ENCODE peak calls at places on chromosomes 5 and 9, in five cellular contexts. One of them, this sample, is unnamed.

GRCh38 chr9:134624119-134624826 is 17.3 kb upstream of the COL5A1 start:
- DNase-seq in prostate gland: no peak
- DNase-seq in dorsolateral prefrontal cortex: no peak
- DNase-seq in IMR-90: no peak
- DNase-seq in suprapubic skin: peak
- DNase-seq in this sample: peak

GRCh38 chr9:93826905-93827544 is 128.1 kb downstream of the BARX1 start:
- DNase-seq in prostate gland: no peak
- DNase-seq in dorsolateral prefrontal cortex: no peak
- DNase-seq in IMR-90: no peak
- DNase-seq in suprapubic skin: peak
- DNase-seq in this sample: peak

GRCh38 chr5:62593331-62593730 is 14.7 kb downstream of the LRRC70 start:
- DNase-seq in prostate gland: no peak
- DNase-seq in dorsolateral prefrontal cortex: no peak
- DNase-seq in IMR-90: peak
- DNase-seq in suprapubic skin: no peak
- DNase-seq in this sample: no peak

GRCh38 chr9:76198336-76198735 is 195.9 kb downstream of the RFK start:
- DNase-seq in prostate gland: no peak
- DNase-seq in dorsolateral prefrontal cortex: no peak
- DNase-seq in IMR-90: peak
- DNase-seq in suprapubic skin: no peak
- DNase-seq in this sample: no peak

GRCh38 chr9:114500583-114501292 is 4.5 kb downstream of the WHRN start:
- DNase-seq in prostate gland: no peak
- DNase-seq in dorsolateral prefrontal cortex: no peak
- DNase-seq in IMR-90: no peak
- DNase-seq in suprapubic skin: no peak
- DNase-seq in this sample: no peak

GRCh38 chr5:20610650-20611049 is 622.6 kb upstream of the CDH18 start:
- DNase-seq in prostate gland: no peak
- DNase-seq in dorsolateral prefrontal cortex: no peak
- DNase-seq in IMR-90: no peak
- DNase-seq in suprapubic skin: no peak
- DNase-seq in this sample: no peak

GRCh38 chr9:37769306-37769705 is 15.6 kb downstream of the EXOSC3 start:
- DNase-seq in prostate gland: no peak
- DNase-seq in dorsolateral prefrontal cortex: no peak
- DNase-seq in IMR-90: no peak
- DNase-seq in suprapubic skin: no peak
- DNase-seq in this sample: no peak

GRCh38 chr5:135012033-135012588 is 21.9 kb downstream of the PITX1 start:
- DNase-seq in prostate gland: no peak
- DNase-seq in dorsolateral prefrontal cortex: no peak
- DNase-seq in IMR-90: no peak
- DNase-seq in suprapubic skin: no peak
- DNase-seq in this sample: no peak

GRCh38 chr5:77798448-77798847 is 22.3 kb upstream of the TBCA start:
- DNase-seq in prostate gland: no peak
- DNase-seq in dorsolateral prefrontal cortex: no peak
- DNase-seq in IMR-90: no peak
- DNase-seq in suprapubic skin: no peak
- DNase-seq in this sample: no peak

GRCh38 chr9:107176701-107177100 is 106.4 kb upstream of the RAD23B start:
- DNase-seq in prostate gland: no peak
- DNase-seq in dorsolateral prefrontal cortex: no peak
- DNase-seq in IMR-90: peak
- DNase-seq in suprapubic skin: no peak
- DNase-seq in this sample: no peak

GRCh38 chr5:100517301-100517974 is 17.7 kb upstream of the FAM174A start:
- DNase-seq in prostate gland: no peak
- DNase-seq in dorsolateral prefrontal cortex: no peak
- DNase-seq in IMR-90: no peak
- DNase-seq in suprapubic skin: no peak
- DNase-seq in this sample: no peak

GRCh38 chr5:179731791-179732411 is 721 bp upstream of the MAML1 start:
- DNase-seq in prostate gland: no peak
- DNase-seq in dorsolateral prefrontal cortex: no peak
- DNase-seq in IMR-90: peak
- DNase-seq in suprapubic skin: no peak
- DNase-seq in this sample: no peak

GRCh38 chr5:112878760-112879159 is 17.7 kb downstream of the SRP19 start:
- DNase-seq in prostate gland: no peak
- DNase-seq in dorsolateral prefrontal cortex: no peak
- DNase-seq in IMR-90: peak
- DNase-seq in suprapubic skin: no peak
- DNase-seq in this sample: no peak

GRCh38 chr5:12095808-12096281 is 191.6 kb upstream of the CTNND2 start:
- DNase-seq in prostate gland: no peak
- DNase-seq in dorsolateral prefrontal cortex: no peak
- DNase-seq in IMR-90: no peak
- DNase-seq in suprapubic skin: no peak
- DNase-seq in this sample: no peak

GRCh38 chr9:128275198-128276007 is at the start of gene GOLGA2:
- DNase-seq in prostate gland: no peak
- DNase-seq in dorsolateral prefrontal cortex: no peak
- DNase-seq in IMR-90: peak
- DNase-seq in suprapubic skin: no peak
- DNase-seq in this sample: no peak

GRCh38 chr5:171485668-171486067 is 66.2 kb downstream of the FGF18 start:
- DNase-seq in prostate gland: no peak
- DNase-seq in dorsolateral prefrontal cortex: no peak
- DNase-seq in IMR-90: no peak
- DNase-seq in suprapubic skin: no peak
- DNase-seq in this sample: no peak

GRCh38 chr5:66882592-66883227 is 286.5 kb downstream of the MAST4 start:
- DNase-seq in prostate gland: no peak
- DNase-seq in dorsolateral prefrontal cortex: no peak
- DNase-seq in IMR-90: peak
- DNase-seq in suprapubic skin: no peak
- DNase-seq in this sample: no peak

GRCh38 chr9:129783516-129784361 is 19.2 kb upstream of the TOR1B start:
- DNase-seq in prostate gland: peak
- DNase-seq in dorsolateral prefrontal cortex: peak
- DNase-seq in IMR-90: peak
- DNase-seq in suprapubic skin: peak
- DNase-seq in this sample: no peak

GRCh38 chr5:130549884-130550552 is 615.0 kb downstream of the HINT1 start:
- DNase-seq in prostate gland: no peak
- DNase-seq in dorsolateral prefrontal cortex: no peak
- DNase-seq in IMR-90: no peak
- DNase-seq in suprapubic skin: no peak
- DNase-seq in this sample: no peak

GRCh38 chr9:96222132-96222531 is 79.8 kb downstream of the HSD17B3 start:
- DNase-seq in prostate gland: no peak
- DNase-seq in dorsolateral prefrontal cortex: no peak
- DNase-seq in IMR-90: no peak
- DNase-seq in suprapubic skin: no peak
- DNase-seq in this sample: no peak

GRCh38 chr5:18465833-18466681 is 831.8 kb downstream of the TAF11L14 start:
- DNase-seq in prostate gland: peak
- DNase-seq in dorsolateral prefrontal cortex: peak
- DNase-seq in IMR-90: peak
- DNase-seq in suprapubic skin: no peak
- DNase-seq in this sample: no peak

DNA sequence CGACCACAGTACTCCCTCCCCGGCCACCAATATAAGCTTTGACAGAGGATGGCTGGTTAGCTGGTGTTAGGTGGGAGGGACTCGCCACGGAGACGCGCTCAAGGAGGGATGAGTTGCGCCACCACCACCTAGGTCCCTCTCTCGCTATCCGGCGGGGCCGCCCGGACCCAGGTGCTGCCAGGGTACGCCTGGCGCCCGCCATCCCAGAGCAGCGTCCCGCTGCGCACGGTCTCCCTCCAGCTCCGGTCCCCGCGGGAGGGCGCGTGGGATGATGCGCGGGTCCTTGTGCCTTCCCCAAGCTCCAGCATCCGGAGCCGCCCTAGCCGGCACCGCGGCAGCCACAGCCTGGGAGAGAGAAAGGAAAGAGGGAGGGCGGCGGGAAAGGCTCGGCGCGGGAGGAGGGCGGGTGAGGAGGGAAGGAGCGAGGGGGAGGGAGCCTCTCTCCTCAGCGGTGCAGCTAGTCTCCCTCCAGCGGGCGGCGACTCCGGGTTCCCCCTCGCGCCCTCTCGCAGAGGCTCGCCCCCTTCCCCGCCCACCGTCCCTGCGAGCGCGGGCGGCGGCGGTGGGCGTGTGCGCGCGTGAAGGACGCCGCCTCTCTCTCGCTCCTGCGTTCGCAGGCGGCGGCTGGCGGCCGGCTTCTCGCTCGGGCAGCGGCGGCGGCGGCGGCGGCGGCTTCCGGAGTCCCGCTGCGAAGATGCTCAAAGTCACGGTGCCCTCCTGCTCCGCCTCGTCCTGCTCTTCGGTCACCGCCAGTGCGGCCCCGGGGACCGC is at the start of gene CAMK4:
- DNase-seq in prostate gland: peak
- DNase-seq in dorsolateral prefrontal cortex: peak
- DNase-seq in IMR-90: peak
- DNase-seq in suprapubic skin: peak
- DNase-seq in this sample: peak
- TF ChIP-seq CTCF in prostate gland: no peak
- TF ChIP-seq CTCF in dorsolateral prefrontal cortex: peak
- TF ChIP-seq CTCF in IMR-90: peak
- TF ChIP-seq CTCF in suprapubic skin: no peak
- TF ChIP-seq CTCF in this sample: peak

DNA sequence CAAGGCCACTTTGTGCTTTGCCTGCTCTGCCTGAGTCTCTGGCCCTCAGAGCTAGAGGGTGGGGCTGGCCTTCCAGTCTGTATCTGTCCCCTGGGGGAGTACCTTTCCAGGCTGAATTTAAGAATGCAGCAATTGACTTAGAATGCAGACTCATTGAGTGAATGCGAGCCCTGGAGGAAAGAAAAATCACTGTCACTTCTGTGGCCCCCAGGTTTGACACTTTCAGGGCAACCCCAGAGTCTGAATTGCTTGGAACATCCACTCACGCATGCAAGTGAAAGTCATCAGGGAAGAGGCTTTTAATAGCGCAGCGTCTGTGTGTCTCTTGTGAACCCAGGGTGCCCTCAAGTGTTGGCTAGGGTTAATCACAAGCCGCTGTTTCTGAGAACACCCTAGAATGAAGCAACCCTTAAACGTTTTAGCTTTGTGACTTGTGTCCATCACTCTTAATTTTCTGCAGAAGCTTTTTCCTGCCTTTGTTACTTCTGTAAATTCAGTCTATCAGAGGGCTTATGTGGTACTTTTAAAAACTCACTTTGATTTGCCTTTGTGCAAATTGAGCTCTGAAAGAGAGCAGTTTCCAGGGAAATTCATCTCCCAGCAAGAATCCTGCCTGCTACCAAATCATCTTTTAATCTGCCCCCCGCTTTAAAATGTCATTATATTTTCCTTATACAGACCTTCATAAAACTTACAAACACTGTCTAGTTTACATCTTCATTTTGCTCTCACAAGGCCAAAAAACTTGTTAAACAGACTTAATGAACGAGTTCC is 146.8 kb upstream of the IQGAP2 start:
- DNase-seq in prostate gland: peak
- DNase-seq in dorsolateral prefrontal cortex: peak
- DNase-seq in IMR-90: peak
- DNase-seq in suprapubic skin: no peak
- DNase-seq in this sample: no peak
- TF ChIP-seq CTCF in prostate gland: peak
- TF ChIP-seq CTCF in dorsolateral prefrontal cortex: peak
- TF ChIP-seq CTCF in IMR-90: peak
- TF ChIP-seq CTCF in suprapubic skin: peak
- TF ChIP-seq CTCF in this sample: peak

GRCh38 chr5:102130386-102130785 is 165.7 kb downstream of the SLCO4C1 start:
- DNase-seq in prostate gland: no peak
- DNase-seq in dorsolateral prefrontal cortex: no peak
- DNase-seq in IMR-90: no peak
- DNase-seq in suprapubic skin: no peak
- DNase-seq in this sample: no peak
- TF ChIP-seq CTCF in prostate gland: no peak
- TF ChIP-seq CTCF in dorsolateral prefrontal cortex: no peak
- TF ChIP-seq CTCF in IMR-90: no peak
- TF ChIP-seq CTCF in suprapubic skin: no peak
- TF ChIP-seq CTCF in this sample: no peak

GRCh38 chr9:110258671-110259070 is 2.4 kb upstream of the TXN start:
- DNase-seq in prostate gland: no peak
- DNase-seq in dorsolateral prefrontal cortex: no peak
- DNase-seq in IMR-90: no peak
- DNase-seq in suprapubic skin: no peak
- DNase-seq in this sample: no peak

GRCh38 chr9:110256142-110256391 is 240 bp downstream of the TXN start:
- DNase-seq in prostate gland: no peak
- DNase-seq in dorsolateral prefrontal cortex: no peak
- DNase-seq in IMR-90: no peak
- DNase-seq in suprapubic skin: peak
- DNase-seq in this sample: no peak

GRCh38 chr9:110257971-110258370 is 1.7 kb upstream of the TXN start:
- DNase-seq in prostate gland: no peak
- DNase-seq in dorsolateral prefrontal cortex: no peak
- DNase-seq in IMR-90: peak
- DNase-seq in suprapubic skin: no peak
- DNase-seq in this sample: no peak

GRCh38 chr9:110256392-110257096 is at the start of gene TXN:
- DNase-seq in prostate gland: peak
- DNase-seq in dorsolateral prefrontal cortex: peak
- DNase-seq in IMR-90: peak
- DNase-seq in suprapubic skin: peak
- DNase-seq in this sample: peak

GRCh38 chr9:110257097-110257955 is 1.0 kb upstream of the TXN start:
- DNase-seq in prostate gland: peak
- DNase-seq in dorsolateral prefrontal cortex: no peak
- DNase-seq in IMR-90: peak
- DNase-seq in suprapubic skin: no peak
- DNase-seq in this sample: no peak
- TF ChIP-seq CTCF in prostate gland: no peak
- TF ChIP-seq CTCF in dorsolateral prefrontal cortex: no peak
- TF ChIP-seq CTCF in IMR-90: no peak
- TF ChIP-seq CTCF in suprapubic skin: no peak
- TF ChIP-seq CTCF in this sample: peak